ENCODE peak calls at places on chromosomes 11 and 22, in four cellular contexts. S is sigmoid colon, Y is AG04449, V is body of pancreas. Z is an unnamed sample.
A peak's percentile ranks its signal among the peaks of the same experiment; 100 is the strongest.

GRCh38 chr22:39364646-39365405 is 15.0 kb downstream of the SYNGR1 start:
- DNase-seq in S (no peak), Y (no peak), V (no peak), Z (no peak)

GRCh38 chr11:17765381-17766359 is 31.1 kb downstream of the KCNC1 start:
- DNase-seq in S (no peak), Y (no peak), V (no peak), Z (no peak)

GRCh38 chr22:37285937-37286336 is 3.6 kb downstream of the CYTH4 start:
- DNase-seq in S (no peak), Y (no peak), V (no peak), Z (no peak)

GRCh38 chr22:40525250-40525884 is 111.2 kb downstream of the MRTFA start:
- DNase-seq in S (no peak), Y (no peak), V (peak; percentile 43), Z (no peak)

GRCh38 chr22:42820075-42820763 is 36.9 kb downstream of the ARFGAP3 start:
- DNase-seq in S (no peak), Y (peak; percentile 59), V (no peak), Z (peak; percentile 55)

GRCh38 chr11:5040876-5041275 is 5.5 kb upstream of the OR52J3 start:
- DNase-seq in S (no peak), Y (no peak), V (no peak), Z (no peak)

GRCh38 chr11:34976496-34976895 is 60.1 kb downstream of the PDHX start:
- DNase-seq in S (no peak), Y (no peak), V (no peak), Z (no peak)

GRCh38 chr11:4459470-4459869 is 10.4 kb downstream of the OR52K2 start:
- DNase-seq in S (no peak), Y (no peak), V (no peak), Z (no peak)

GRCh38 chr11:78961186-78961782 is 386.6 kb upstream of the NARS2 start:
- DNase-seq in S (no peak), Y (no peak), V (peak; percentile 64), Z (peak; percentile 9)

GRCh38 chr22:19980766-19981165 is 35.9 kb downstream of the ARVCF start:
- DNase-seq in S (no peak), Y (no peak), V (no peak), Z (no peak)

GRCh38 chr22:28903080-28903479 is 19.7 kb downstream of the ZNRF3 start:
- DNase-seq in S (no peak), Y (no peak), V (peak; percentile 20), Z (no peak)

GRCh38 chr22:24201681-24202590 is 20.6 kb downstream of the SUSD2 start:
- DNase-seq in S (no peak), Y (no peak), V (no peak), Z (no peak)

GRCh38 chr11:102142333-102142732 is 32.1 kb downstream of the YAP1 start:
- DNase-seq in S (no peak), Y (no peak), V (no peak), Z (no peak)

GRCh38 chr11:126997196-126997595 is 3.4 kb downstream of the KIRREL3 start:
- DNase-seq in S (no peak), Y (no peak), V (no peak), Z (no peak)

GRCh38 chr11:100719362-100719761 is 32.3 kb downstream of the ARHGAP42 start:
- DNase-seq in S (no peak), Y (no peak), V (peak; percentile 13), Z (peak; percentile 57)

GRCh38 chr11:86718553-86718952 is 46.1 kb upstream of the ME3 start:
- DNase-seq in S (no peak), Y (no peak), V (no peak), Z (no peak)

GRCh38 chr22:25930083-25930482 is 188.1 kb downstream of the MYO18B start:
- DNase-seq in S (no peak), Y (no peak), V (no peak), Z (no peak)

GRCh38 chr11:70742553-70743291 is 344.4 kb downstream of the CTTN start:
- DNase-seq in S (no peak), Y (no peak), V (peak; percentile 54), Z (no peak)

GRCh38 chr11:130636672-130637463 is 188.4 kb downstream of the ADAMTS15 start:
- DNase-seq in S (no peak), Y (no peak), V (no peak), Z (peak; percentile 64)

GRCh38 chr11:413120-414081 is 1.4 kb downstream of the SIGIRR start:
- DNase-seq in S (no peak), Y (no peak), V (peak; percentile 15), Z (no peak)

GRCh38 chr11:36469063-36469462 is 41.0 kb downstream of the TRAF6 start:
- DNase-seq in S (no peak), Y (no peak), V (no peak), Z (no peak)

GRCh38 chr22:32649515-32650200 is 151.8 kb upstream of the TIMP3 start:
- DNase-seq in S (peak; percentile 81), Y (no peak), V (no peak), Z (no peak)

GRCh38 chr11:77590194-77590591 is 440 bp downstream of the AQP11 start:
- DNase-seq in S (peak; percentile 73), Y (no peak), V (peak; percentile 56), Z (peak; percentile 13)

GRCh38 chr11:119000906-119001305 is 3.0 kb downstream of the CENATAC start:
- DNase-seq in S (no peak), Y (no peak), V (no peak), Z (no peak)

GRCh38 chr22:18056161-18056666 is 21.6 kb upstream of the PEX26 start:
- DNase-seq in S (no peak), Y (no peak), V (peak; percentile 22), Z (no peak)

GRCh38 chr11:64877390-64878222 is 815 bp downstream of the EHD1 start:
- DNase-seq in S (no peak), Y (no peak), V (no peak), Z (no peak)

GRCh38 chr11:16610738-16611388 is 127.6 kb upstream of the C11orf58 start:
- DNase-seq in S (no peak), Y (no peak), V (no peak), Z (no peak)

GRCh38 chr11:16613401-16614381 is 124.8 kb upstream of the C11orf58 start:
- DNase-seq in S (peak; percentile 89), Y (no peak), V (peak; percentile 90), Z (peak; percentile 71)

GRCh38 chr11:16611395-16612233 is 126.8 kb upstream of the C11orf58 start:
- DNase-seq in S (no peak), Y (no peak), V (peak; percentile 16), Z (no peak)

GRCh38 chr11:16612234-16612571 is 126.2 kb upstream of the C11orf58 start:
- DNase-seq in S (no peak), Y (no peak), V (no peak), Z (no peak)

DNA sequence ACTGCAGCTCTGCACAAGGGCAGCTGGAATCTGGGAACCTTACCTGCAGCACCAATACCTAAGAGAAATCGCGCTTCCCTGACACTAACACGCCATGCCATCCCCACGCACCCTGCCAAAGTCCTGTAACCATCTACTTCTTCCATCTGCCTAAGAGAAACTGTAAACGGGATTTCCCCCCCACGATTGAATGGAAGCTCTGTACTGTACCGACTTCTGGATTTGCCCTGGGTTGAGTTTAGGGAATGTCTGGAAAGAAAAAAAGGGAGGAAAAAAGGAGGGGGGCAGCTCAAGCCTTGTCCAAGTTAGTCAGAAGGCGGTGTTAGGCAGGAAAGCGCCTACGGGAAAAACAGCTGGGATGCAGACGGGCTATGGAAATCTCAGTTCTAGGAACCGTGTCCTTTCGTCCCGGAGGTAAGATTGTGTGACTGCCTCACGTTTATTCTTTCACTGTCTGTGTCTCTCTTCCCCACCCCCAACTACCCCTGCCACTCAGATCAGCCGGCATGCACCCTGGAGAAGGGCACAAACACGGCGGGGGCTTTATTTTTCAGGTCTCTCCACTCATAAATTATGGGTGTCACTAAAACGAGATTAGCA is 125.5 kb upstream of the C11orf58 start:
- DNase-seq in S (no peak), Y (no peak), V (peak; percentile 11), Z (no peak)
- H3K4me3 ChIP-seq in S (peak overlapping the region; percentile 38), Y (peak overlapping the region; percentile 69), V (peak overlapping the region; percentile 1), Z (peak overlapping the region; percentile 45)

GRCh38 chr22:31107206-31108118 is at the start of gene SELENOM:
- DNase-seq in S (peak; percentile 99), Y (peak; percentile 88), V (peak; percentile 99), Z (peak; percentile 93)
- TF ChIP-seq CTCF in S (peak; percentile 94), Y (peak; percentile 97), V (peak; percentile 99), Z (peak; percentile 98)

DNA sequence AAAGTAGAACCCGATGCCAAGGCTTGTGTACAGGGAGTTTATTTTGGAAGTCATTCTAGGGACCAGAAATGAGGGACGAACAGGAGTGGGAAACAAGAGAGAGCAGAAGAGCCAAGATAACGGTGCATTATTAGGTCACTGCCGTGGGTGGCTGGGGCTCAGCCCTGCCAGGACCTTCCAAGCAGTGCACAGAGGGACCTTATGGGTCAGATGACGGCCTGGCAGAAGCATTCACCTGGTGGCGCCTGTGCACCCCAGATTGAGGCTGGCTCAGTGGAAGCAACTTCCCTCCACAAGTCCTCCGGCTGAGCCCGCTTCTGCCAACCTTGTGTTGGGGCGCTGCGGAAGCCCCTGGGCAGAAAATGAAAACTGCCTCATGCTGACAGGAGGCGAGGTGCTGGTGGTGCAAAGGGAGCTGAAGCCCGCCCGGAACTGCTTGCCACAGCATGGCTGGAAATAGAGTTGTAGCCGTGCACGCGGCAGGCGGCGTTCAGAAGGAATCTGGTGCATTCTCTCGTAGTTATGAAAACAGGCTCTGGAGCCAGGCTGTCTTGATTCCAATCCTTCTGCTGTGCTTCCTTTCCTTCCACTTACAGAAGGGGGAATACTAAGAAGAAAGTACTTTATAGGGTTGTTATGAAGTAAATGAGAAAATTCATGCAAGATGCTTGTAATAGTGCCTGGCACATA is 22.2 kb upstream of the TP53I11 start:
- DNase-seq in S (no peak), Y (no peak), V (no peak), Z (no peak)
- H3K4me3 ChIP-seq in S (no peak overlapping the region), Y (no peak overlapping the region), V (no peak overlapping the region), Z (no peak overlapping the region)

DNA sequence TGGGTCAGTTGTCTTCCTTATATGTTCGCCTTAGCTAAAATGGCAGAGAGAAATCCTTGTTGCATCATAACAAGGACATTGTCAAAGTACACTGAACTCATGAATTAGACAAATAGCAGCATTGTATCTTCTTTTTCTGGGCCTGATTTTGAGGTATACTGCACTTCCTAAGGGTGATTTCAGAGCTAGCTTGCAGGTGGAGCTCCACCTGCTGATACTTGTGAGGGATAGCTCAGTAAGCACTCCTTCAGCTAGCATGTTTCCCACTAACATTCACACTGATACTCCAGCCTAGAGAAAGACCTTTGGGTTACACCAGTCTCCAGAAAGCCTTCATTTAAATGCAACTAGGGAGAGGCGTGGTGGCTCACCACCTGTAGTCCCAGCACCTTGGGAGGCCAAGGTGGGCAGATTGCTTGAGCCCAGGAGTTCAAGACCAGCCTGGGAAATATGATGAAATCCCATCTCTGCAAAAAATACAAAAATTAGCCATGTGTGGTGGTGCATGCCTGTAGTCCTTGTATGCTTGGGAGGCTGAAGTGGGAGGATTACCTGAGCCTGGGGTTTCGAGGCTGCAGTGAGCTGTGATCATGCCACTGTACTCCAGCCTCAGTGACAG is 29.8 kb downstream of the JAM3 start:
- DNase-seq in S (no peak), Y (no peak), V (no peak), Z (no peak)
- TF ChIP-seq CTCF in S (no peak), Y (no peak), V (peak; percentile 29), Z (peak; percentile 27)

DNA sequence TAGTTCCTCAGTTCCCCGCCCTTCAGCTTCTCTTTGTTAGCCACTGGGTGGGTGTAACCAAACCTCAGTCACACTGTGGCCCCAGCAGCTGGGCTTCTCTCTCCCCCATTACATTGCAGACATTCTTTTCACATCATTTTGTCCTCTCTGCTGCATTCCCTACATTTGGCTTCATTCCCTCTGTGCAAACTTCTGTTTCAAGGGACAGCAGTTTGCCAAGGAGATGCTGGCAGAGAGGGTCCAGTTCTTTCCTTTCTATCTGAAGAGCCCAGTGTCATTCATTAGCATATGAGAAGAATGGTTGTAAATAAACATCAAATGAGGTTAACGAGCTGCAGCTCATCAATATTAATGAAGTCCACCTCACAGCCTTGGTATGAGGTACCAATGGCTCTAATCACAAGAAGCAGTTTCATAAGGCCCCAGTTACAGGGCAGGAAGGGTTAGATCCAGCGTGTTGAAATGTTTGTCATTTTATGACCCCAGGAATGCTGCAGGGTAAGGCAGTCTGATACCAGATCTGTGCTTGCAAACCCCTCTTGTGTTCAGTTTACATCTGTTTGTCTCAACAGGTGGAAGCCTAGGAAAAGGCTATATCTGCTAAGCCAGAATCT is 72.2 kb downstream of the ARFGAP2 start:
- DNase-seq in S (no peak), Y (peak; percentile 16), V (no peak), Z (peak; percentile 36)
- H3K4me3 ChIP-seq in S (no peak overlapping the region), Y (no peak overlapping the region), V (no peak overlapping the region), Z (no peak overlapping the region)